ENCODE peak calls at places on chromosomes 6 and 20, in ten cellular contexts. F, V, B, Y, K, J, I, X, C and P are unnamed samples.
A peak's percentile ranks its signal among the peaks of the same experiment; 100 is the strongest.

GRCh38 chr6:56226946-56227879 is 20.2 kb downstream of the COL21A1 start:
- DNase-seq in F (no peak), V (peak; percentile 69), B (no peak), Y (no peak), K (no peak), J (no peak), I (no peak), X (peak; percentile 53), C (no peak), P (no peak)

GRCh38 chr6:34108159-34108558 is 37.7 kb downstream of the GRM4 start:
- DNase-seq in F (no peak), V (no peak), B (no peak), Y (no peak), K (no peak), J (no peak), I (no peak), X (no peak), C (no peak), P (no peak)

GRCh38 chr6:11277275-11278206 is 45.1 kb upstream of the NEDD9 start:
- DNase-seq in F (no peak), V (peak; percentile 95), B (peak; percentile 88), Y (no peak), K (peak; percentile 15), J (no peak), I (no peak), X (peak; percentile 69), C (no peak), P (peak; percentile 14)

GRCh38 chr6:37433657-37434271 is 743 bp downstream of the CMTR1 start:
- DNase-seq in F (no peak), V (peak; percentile 21), B (peak; percentile 10), Y (peak; percentile 12), K (no peak), J (no peak), I (no peak), X (no peak), C (no peak), P (no peak)

GRCh38 chr6:35724059-35724458 is 12.8 kb upstream of the ARMC12 start:
- DNase-seq in F (no peak), V (no peak), B (no peak), Y (no peak), K (no peak), J (no peak), I (no peak), X (no peak), C (no peak), P (no peak)

GRCh38 chr6:100382767-100383195 is 81.9 kb downstream of the SIM1 start:
- DNase-seq in F (no peak), V (no peak), B (no peak), Y (no peak), K (no peak), J (no peak), I (no peak), X (peak; percentile 10), C (no peak), P (peak; percentile 2)

GRCh38 chr20:43755851-43756250 is 29.0 kb upstream of the GTSF1L start:
- DNase-seq in F (no peak), V (peak; percentile 64), B (no peak), Y (no peak), K (no peak), J (no peak), I (no peak), X (no peak), C (no peak), P (no peak)

GRCh38 chr20:47753571-47754120 is 31.6 kb downstream of the SULF2 start:
- DNase-seq in F (no peak), V (no peak), B (no peak), Y (no peak), K (no peak), J (no peak), I (no peak), X (no peak), C (no peak), P (no peak)

GRCh38 chr20:41268402-41268801 is 49.1 kb downstream of the ZHX3 start:
- DNase-seq in F (no peak), V (no peak), B (no peak), Y (no peak), K (no peak), J (no peak), I (no peak), X (peak; percentile 46), C (no peak), P (no peak)

GRCh38 chr20:41273445-41273844 is 44.1 kb downstream of the ZHX3 start:
- DNase-seq in F (no peak), V (no peak), B (no peak), Y (no peak), K (no peak), J (no peak), I (no peak), X (no peak), C (no peak), P (no peak)

GRCh38 chr20:41265931-41266330 is 51.6 kb downstream of the ZHX3 start:
- DNase-seq in F (no peak), V (no peak), B (no peak), Y (no peak), K (no peak), J (no peak), I (no peak), X (no peak), C (no peak), P (no peak)

GRCh38 chr20:41264819-41265218 is 52.7 kb downstream of the ZHX3 start:
- DNase-seq in F (no peak), V (no peak), B (no peak), Y (no peak), K (no peak), J (no peak), I (no peak), X (no peak), C (no peak), P (no peak)

GRCh38 chr20:41268917-41269652 is 48.4 kb downstream of the ZHX3 start:
- DNase-seq in F (no peak), V (no peak), B (no peak), Y (no peak), K (no peak), J (no peak), I (no peak), X (no peak), C (no peak), P (no peak)
- H3K27ac ChIP-seq in F (no peak overlapping the region), V (no peak overlapping the region), B (no peak overlapping the region), Y (no peak overlapping the region), K (no peak overlapping the region), J (peak overlapping the region; percentile 31), I (no peak overlapping the region), X (no peak overlapping the region), C (peak overlapping the region; percentile 30), P (no peak overlapping the region)

GRCh38 chr20:15158438-15158990 is 821.1 kb upstream of the FLRT3 start:
- DNase-seq in F (no peak), V (no peak), B (no peak), Y (no peak), K (no peak), J (no peak), I (no peak), X (no peak), C (no peak), P (no peak)

GRCh38 chr20:15154070-15154469 is 816.7 kb upstream of the FLRT3 start:
- DNase-seq in F (no peak), V (no peak), B (no peak), Y (no peak), K (no peak), J (no peak), I (no peak), X (peak; percentile 45), C (no peak), P (peak; percentile 16)

GRCh38 chr20:15155848-15156401 is 818.5 kb upstream of the FLRT3 start:
- DNase-seq in F (no peak), V (no peak), B (no peak), Y (no peak), K (no peak), J (no peak), I (no peak), X (peak; percentile 78), C (no peak), P (peak; percentile 69)
- H3K27ac ChIP-seq in F (no peak overlapping the region), V (no peak overlapping the region), B (no peak overlapping the region), Y (no peak overlapping the region), K (no peak overlapping the region), J (no peak overlapping the region), I (no peak overlapping the region), X (peak overlapping the region; percentile 10), C (no peak overlapping the region), P (peak overlapping the region; percentile 56)

GRCh38 chr6:16472349-16473069 is 234.1 kb downstream of the GMPR start:
- DNase-seq in F (no peak), V (peak; percentile 74), B (no peak), Y (no peak), K (peak; percentile 4), J (no peak), I (no peak), X (peak; percentile 73), C (no peak), P (no peak)

GRCh38 chr6:16473908-16474791 is 235.8 kb downstream of the GMPR start:
- DNase-seq in F (no peak), V (no peak), B (no peak), Y (no peak), K (no peak), J (no peak), I (no peak), X (no peak), C (no peak), P (no peak)

GRCh38 chr6:16474834-16475781 is 236.7 kb downstream of the GMPR start:
- DNase-seq in F (no peak), V (no peak), B (no peak), Y (no peak), K (no peak), J (no peak), I (no peak), X (no peak), C (no peak), P (no peak)

GRCh38 chr6:16471898-16472297 is 233.5 kb downstream of the GMPR start:
- DNase-seq in F (no peak), V (no peak), B (no peak), Y (no peak), K (no peak), J (no peak), I (no peak), X (no peak), C (no peak), P (no peak)

DNA sequence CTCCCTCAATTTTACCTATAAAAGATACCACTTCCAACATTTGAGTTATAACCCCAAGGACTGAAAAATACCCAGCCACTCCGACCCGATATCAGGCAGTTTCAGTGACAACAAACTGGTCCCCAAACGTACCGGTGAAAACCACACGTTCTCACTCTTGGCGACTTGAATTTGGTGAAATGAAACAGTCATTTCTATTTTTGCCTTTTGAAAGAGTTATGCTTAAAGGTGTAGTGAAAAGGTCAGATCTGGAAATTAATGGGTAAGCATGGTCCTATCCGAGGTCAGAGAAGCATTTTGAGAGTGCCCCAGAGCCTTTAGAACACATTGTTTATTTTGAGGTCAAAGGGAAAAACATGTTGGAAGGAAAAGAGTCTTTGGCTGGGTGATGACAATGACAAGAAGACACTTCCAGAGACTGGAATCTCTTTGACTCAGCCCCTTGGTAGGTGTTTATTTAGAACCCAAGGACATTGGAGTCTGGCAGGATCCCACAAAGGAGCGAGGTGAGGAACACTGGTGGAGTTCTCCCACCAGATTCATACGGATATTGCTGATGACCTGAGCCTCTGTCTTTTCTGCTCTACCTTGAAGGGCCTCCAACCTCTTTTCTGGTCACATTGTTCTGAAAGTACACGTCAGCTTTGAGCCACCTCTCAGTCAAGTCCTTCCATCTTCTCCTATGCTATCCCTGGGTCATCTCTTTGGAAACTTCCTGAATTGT is 235.0 kb downstream of the GMPR start:
- DNase-seq in F (no peak), V (no peak), B (no peak), Y (no peak), K (no peak), J (no peak), I (peak; percentile 44), X (no peak), C (no peak), P (no peak)
- H3K27ac ChIP-seq in F (no peak overlapping the region), V (peak overlapping the region; percentile 64), B (no peak overlapping the region), Y (no peak overlapping the region), K (no peak overlapping the region), J (no peak overlapping the region), I (peak overlapping the region; percentile 22), X (no peak overlapping the region), C (no peak overlapping the region), P (no peak overlapping the region)

DNA sequence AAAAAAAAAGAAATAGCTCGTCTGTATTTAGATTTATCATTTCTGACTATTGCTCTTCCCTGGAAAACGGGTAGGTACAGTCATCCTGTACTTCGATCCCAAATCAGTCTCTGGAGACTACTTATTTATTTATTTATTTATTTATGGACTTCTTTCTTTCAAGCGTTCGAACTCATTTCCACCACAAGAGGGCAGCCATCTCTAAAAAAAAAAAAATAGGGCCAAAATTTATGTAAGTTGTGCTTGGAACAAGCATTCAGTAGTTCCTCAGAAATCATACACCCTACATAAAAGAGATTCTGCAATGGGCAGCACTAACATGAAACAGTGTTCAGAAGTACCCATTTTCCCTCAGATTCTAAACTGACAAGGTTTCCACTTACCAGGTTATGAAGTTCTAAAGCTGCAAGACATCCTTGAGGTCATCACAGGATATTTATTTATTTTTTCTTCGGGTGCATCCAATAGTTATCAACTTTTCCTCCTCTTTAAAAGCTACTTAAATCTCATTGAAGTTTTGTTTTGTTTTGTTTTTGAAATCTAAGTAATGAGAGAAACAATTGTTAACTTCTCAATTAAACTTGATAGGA is 1.9 kb upstream of the BMP2 start:
- DNase-seq in F (no peak), V (peak; percentile 78), B (peak; percentile 59), Y (no peak), K (peak; percentile 13), J (no peak), I (no peak), X (peak; percentile 72), C (no peak), P (no peak)
- H3K27ac ChIP-seq in F (no peak overlapping the region), V (no peak overlapping the region), B (peak overlapping the region; percentile 70), Y (no peak overlapping the region), K (no peak overlapping the region), J (no peak overlapping the region), I (peak overlapping the region; percentile 85), X (no peak overlapping the region), C (no peak overlapping the region), P (no peak overlapping the region)